ENCODE peak calls at places on chromosomes 16 and 17, in eight cellular contexts. One of them, this sample, is unnamed.

GRCh38 chr17:64063088-64063487 is 42.7 kb upstream of the ICAM2 start:
- DNase-seq in AG09309: no peak
- DNase-seq in progenitor cell of endocrine pancreas: no peak
- DNase-seq in neural progenitor cell: no peak
- DNase-seq in omental fat pad: no peak
- DNase-seq in right atrium auricular region: no peak
- DNase-seq in MM.1S: peak; percentile 63
- DNase-seq in fibroblast of pulmonary artery: no peak
- DNase-seq in this sample: no peak

GRCh38 chr16:89145406-89146161 is 26.0 kb upstream of the CDH15 start:
- DNase-seq in neural progenitor cell: no peak
- DNase-seq in right atrium auricular region: no peak
- DNase-seq in fibroblast of pulmonary artery: no peak
- DNase-seq in MM.1S: no peak
- DNase-seq in AG09309: no peak
- DNase-seq in progenitor cell of endocrine pancreas: no peak
- DNase-seq in omental fat pad: no peak
- DNase-seq in this sample: no peak

GRCh38 chr16:35689764-35690163 is 2230.4 kb downstream of the TP53TG3F start:
- DNase-seq in fibroblast of pulmonary artery: no peak
- DNase-seq in right atrium auricular region: no peak
- DNase-seq in omental fat pad: no peak
- DNase-seq in progenitor cell of endocrine pancreas: no peak
- DNase-seq in neural progenitor cell: no peak
- DNase-seq in AG09309: no peak
- DNase-seq in MM.1S: no peak
- DNase-seq in this sample: no peak

GRCh38 chr17:81930142-81931125 is 2.9 kb upstream of the MAFG start:
- DNase-seq in neural progenitor cell: peak; percentile 33
- DNase-seq in progenitor cell of endocrine pancreas: no peak
- DNase-seq in fibroblast of pulmonary artery: no peak
- DNase-seq in AG09309: no peak
- DNase-seq in MM.1S: no peak
- DNase-seq in omental fat pad: no peak
- DNase-seq in right atrium auricular region: no peak
- DNase-seq in this sample: no peak

GRCh38 chr17:40124279-40125141 is 2.7 kb downstream of the MSL1 start:
- DNase-seq in neural progenitor cell: no peak
- DNase-seq in MM.1S: no peak
- DNase-seq in omental fat pad: no peak
- DNase-seq in progenitor cell of endocrine pancreas: no peak
- DNase-seq in right atrium auricular region: no peak
- DNase-seq in AG09309: no peak
- DNase-seq in fibroblast of pulmonary artery: no peak
- DNase-seq in this sample: no peak

GRCh38 chr17:79834575-79835469 is 4.4 kb downstream of the CBX4 start:
- DNase-seq in fibroblast of pulmonary artery: no peak
- DNase-seq in right atrium auricular region: no peak
- DNase-seq in progenitor cell of endocrine pancreas: no peak
- DNase-seq in neural progenitor cell: peak; percentile 77
- DNase-seq in omental fat pad: no peak
- DNase-seq in AG09309: no peak
- DNase-seq in MM.1S: no peak
- DNase-seq in this sample: no peak

GRCh38 chr17:20987511-20987910 is 55.3 kb downstream of the USP22 start:
- DNase-seq in fibroblast of pulmonary artery: no peak
- DNase-seq in neural progenitor cell: no peak
- DNase-seq in MM.1S: no peak
- DNase-seq in AG09309: no peak
- DNase-seq in progenitor cell of endocrine pancreas: no peak
- DNase-seq in omental fat pad: no peak
- DNase-seq in right atrium auricular region: no peak
- DNase-seq in this sample: no peak

GRCh38 chr16:86718118-86718517 is 139.8 kb downstream of the FOXL1 start:
- DNase-seq in progenitor cell of endocrine pancreas: no peak
- DNase-seq in right atrium auricular region: no peak
- DNase-seq in fibroblast of pulmonary artery: no peak
- DNase-seq in neural progenitor cell: no peak
- DNase-seq in omental fat pad: no peak
- DNase-seq in AG09309: no peak
- DNase-seq in MM.1S: no peak
- DNase-seq in this sample: peak; percentile 66

GRCh38 chr17:9824094-9824493 is 1.6 kb upstream of the GLP2R start:
- DNase-seq in AG09309: no peak
- DNase-seq in progenitor cell of endocrine pancreas: no peak
- DNase-seq in MM.1S: no peak
- DNase-seq in omental fat pad: no peak
- DNase-seq in neural progenitor cell: no peak
- DNase-seq in right atrium auricular region: no peak
- DNase-seq in fibroblast of pulmonary artery: no peak
- DNase-seq in this sample: no peak

GRCh38 chr16:19969284-19969683 is 84.6 kb upstream of the GPRC5B start:
- DNase-seq in MM.1S: no peak
- DNase-seq in fibroblast of pulmonary artery: no peak
- DNase-seq in AG09309: no peak
- DNase-seq in right atrium auricular region: no peak
- DNase-seq in neural progenitor cell: no peak
- DNase-seq in progenitor cell of endocrine pancreas: no peak
- DNase-seq in omental fat pad: no peak
- DNase-seq in this sample: no peak

GRCh38 chr17:39736319-39737165 is 1.2 kb upstream of the GRB7 start:
- DNase-seq in neural progenitor cell: no peak
- DNase-seq in AG09309: no peak
- DNase-seq in progenitor cell of endocrine pancreas: no peak
- DNase-seq in right atrium auricular region: no peak
- DNase-seq in MM.1S: no peak
- DNase-seq in omental fat pad: no peak
- DNase-seq in fibroblast of pulmonary artery: no peak
- DNase-seq in this sample: peak; percentile 42

GRCh38 chr17:68197091-68197996 is 50.5 kb upstream of the AMZ2 start:
- DNase-seq in MM.1S: no peak
- DNase-seq in AG09309: no peak
- DNase-seq in fibroblast of pulmonary artery: no peak
- DNase-seq in neural progenitor cell: peak; percentile 74
- DNase-seq in right atrium auricular region: no peak
- DNase-seq in progenitor cell of endocrine pancreas: no peak
- DNase-seq in omental fat pad: no peak
- DNase-seq in this sample: no peak

GRCh38 chr17:37726248-37726647 is 18.6 kb downstream of the HNF1B start:
- DNase-seq in omental fat pad: no peak
- DNase-seq in fibroblast of pulmonary artery: no peak
- DNase-seq in neural progenitor cell: no peak
- DNase-seq in MM.1S: no peak
- DNase-seq in right atrium auricular region: no peak
- DNase-seq in progenitor cell of endocrine pancreas: no peak
- DNase-seq in AG09309: no peak
- DNase-seq in this sample: no peak

GRCh38 chr16:31064882-31065461 is 9.1 kb downstream of the ZNF668 start:
- DNase-seq in progenitor cell of endocrine pancreas: no peak
- DNase-seq in fibroblast of pulmonary artery: peak; percentile 90
- DNase-seq in right atrium auricular region: peak; percentile 88
- DNase-seq in omental fat pad: peak; percentile 31
- DNase-seq in neural progenitor cell: peak; percentile 61
- DNase-seq in AG09309: peak; percentile 86
- DNase-seq in MM.1S: no peak
- DNase-seq in this sample: peak; percentile 51

GRCh38 chr16:30740364-30741251 is 7.6 kb upstream of the PHKG2 start:
- DNase-seq in neural progenitor cell: no peak
- DNase-seq in AG09309: peak; percentile 41
- DNase-seq in MM.1S: no peak
- DNase-seq in right atrium auricular region: peak; percentile 90
- DNase-seq in progenitor cell of endocrine pancreas: no peak
- DNase-seq in fibroblast of pulmonary artery: peak; percentile 76
- DNase-seq in omental fat pad: peak; percentile 33
- DNase-seq in this sample: peak; percentile 99

GRCh38 chr16:54080524-54081008 is 206.0 kb downstream of the IRX3 start:
- DNase-seq in omental fat pad: no peak
- DNase-seq in progenitor cell of endocrine pancreas: no peak
- DNase-seq in neural progenitor cell: no peak
- DNase-seq in right atrium auricular region: no peak
- DNase-seq in AG09309: peak; percentile 97
- DNase-seq in MM.1S: no peak
- DNase-seq in fibroblast of pulmonary artery: peak; percentile 92
- DNase-seq in this sample: peak; percentile 99

GRCh38 chr17:27888072-27888471 is 5.1 kb downstream of the LYRM9 start:
- DNase-seq in right atrium auricular region: no peak
- DNase-seq in omental fat pad: no peak
- DNase-seq in progenitor cell of endocrine pancreas: no peak
- DNase-seq in fibroblast of pulmonary artery: no peak
- DNase-seq in MM.1S: no peak
- DNase-seq in AG09309: no peak
- DNase-seq in neural progenitor cell: no peak
- DNase-seq in this sample: no peak

GRCh38 chr16:11312718-11313492 is 31.8 kb upstream of the PRM1 start:
- DNase-seq in omental fat pad: no peak
- DNase-seq in neural progenitor cell: no peak
- DNase-seq in right atrium auricular region: no peak
- DNase-seq in AG09309: peak; percentile 27
- DNase-seq in fibroblast of pulmonary artery: peak; percentile 52
- DNase-seq in progenitor cell of endocrine pancreas: no peak
- DNase-seq in MM.1S: peak; percentile 52
- DNase-seq in this sample: peak; percentile 36

GRCh38 chr17:33292184-33292980 is 713 bp downstream of the ASIC2 start:
- DNase-seq in neural progenitor cell: peak; percentile 79
- DNase-seq in fibroblast of pulmonary artery: peak; percentile 7
- DNase-seq in omental fat pad: no peak
- DNase-seq in progenitor cell of endocrine pancreas: peak; percentile 37
- DNase-seq in AG09309: no peak
- DNase-seq in right atrium auricular region: no peak
- DNase-seq in MM.1S: no peak
- DNase-seq in this sample: no peak
- TF ChIP-seq CTCF in neural progenitor cell: peak; percentile 66
- TF ChIP-seq CTCF in fibroblast of pulmonary artery: no peak
- TF ChIP-seq CTCF in omental fat pad: no peak
- TF ChIP-seq CTCF in progenitor cell of endocrine pancreas: peak; percentile 65
- TF ChIP-seq CTCF in AG09309: no peak
- TF ChIP-seq CTCF in right atrium auricular region: peak; percentile 43
- TF ChIP-seq CTCF in MM.1S: no peak
- TF ChIP-seq CTCF in this sample: peak; percentile 18

GRCh38 chr16:67199808-67200198 is 872 bp downstream of the ELMO3 start:
- DNase-seq in right atrium auricular region: no peak
- DNase-seq in AG09309: no peak
- DNase-seq in progenitor cell of endocrine pancreas: no peak
- DNase-seq in omental fat pad: no peak
- DNase-seq in fibroblast of pulmonary artery: no peak
- DNase-seq in neural progenitor cell: peak; percentile 61
- DNase-seq in MM.1S: no peak
- DNase-seq in this sample: no peak
- TF ChIP-seq CTCF in right atrium auricular region: no peak
- TF ChIP-seq CTCF in AG09309: no peak
- TF ChIP-seq CTCF in progenitor cell of endocrine pancreas: no peak
- TF ChIP-seq CTCF in omental fat pad: no peak
- TF ChIP-seq CTCF in fibroblast of pulmonary artery: no peak
- TF ChIP-seq CTCF in neural progenitor cell: peak; percentile 34
- TF ChIP-seq CTCF in MM.1S: no peak
- TF ChIP-seq CTCF in this sample: no peak

GRCh38 chr17:5661486-5662125 is 77.3 kb upstream of the NLRP1 start:
- DNase-seq in neural progenitor cell: peak; percentile 27
- DNase-seq in progenitor cell of endocrine pancreas: no peak
- DNase-seq in AG09309: no peak
- DNase-seq in fibroblast of pulmonary artery: no peak
- DNase-seq in MM.1S: no peak
- DNase-seq in right atrium auricular region: no peak
- DNase-seq in omental fat pad: no peak
- DNase-seq in this sample: no peak
- TF ChIP-seq CTCF in neural progenitor cell: peak; percentile 34
- TF ChIP-seq CTCF in progenitor cell of endocrine pancreas: no peak
- TF ChIP-seq CTCF in AG09309: no peak
- TF ChIP-seq CTCF in fibroblast of pulmonary artery: no peak
- TF ChIP-seq CTCF in MM.1S: no peak
- TF ChIP-seq CTCF in right atrium auricular region: no peak
- TF ChIP-seq CTCF in omental fat pad: no peak
- TF ChIP-seq CTCF in this sample: no peak

DNA sequence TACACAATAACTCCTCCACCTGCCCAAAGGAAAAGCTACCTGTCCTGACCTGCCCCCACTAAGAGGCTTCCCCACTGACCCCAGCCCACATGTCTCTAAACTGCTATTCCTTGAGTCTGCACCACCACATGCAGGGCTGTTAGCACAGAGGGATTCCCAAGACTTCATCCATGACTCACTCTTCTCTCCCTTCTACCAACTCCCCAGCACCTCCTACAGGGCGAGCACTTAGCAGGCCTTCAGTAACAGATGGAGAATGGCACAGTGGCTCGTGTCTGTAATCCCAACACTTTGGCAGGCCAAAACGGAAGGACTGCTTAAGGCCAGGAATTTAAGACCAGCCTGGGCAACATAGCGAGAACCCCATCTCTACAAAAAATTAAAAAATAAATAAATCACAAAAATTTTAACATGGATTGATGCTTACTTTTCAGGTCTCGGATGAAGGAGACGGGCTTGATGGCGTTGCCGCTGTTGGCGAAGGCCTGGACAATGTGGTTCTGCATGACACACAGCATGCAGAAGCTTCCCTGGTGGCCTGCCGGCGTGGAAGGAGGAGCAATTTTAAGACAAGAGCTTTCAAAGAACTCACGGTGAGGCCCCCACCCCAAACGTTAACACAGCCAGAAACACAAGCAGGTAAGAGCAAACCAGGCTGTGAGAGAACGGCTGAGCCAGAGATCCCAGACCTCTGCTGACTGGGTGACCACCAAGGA is 12.0 kb downstream of the USP36 start:
- DNase-seq in MM.1S: no peak
- DNase-seq in neural progenitor cell: peak; percentile 24
- DNase-seq in progenitor cell of endocrine pancreas: no peak
- DNase-seq in omental fat pad: no peak
- DNase-seq in fibroblast of pulmonary artery: peak; percentile 59
- DNase-seq in AG09309: no peak
- DNase-seq in right atrium auricular region: no peak
- DNase-seq in this sample: peak; percentile 50
- TF ChIP-seq CTCF in MM.1S: peak; percentile 14
- TF ChIP-seq CTCF in neural progenitor cell: peak; percentile 10
- TF ChIP-seq CTCF in progenitor cell of endocrine pancreas: no peak
- TF ChIP-seq CTCF in omental fat pad: no peak
- TF ChIP-seq CTCF in fibroblast of pulmonary artery: peak; percentile 56
- TF ChIP-seq CTCF in AG09309: peak; percentile 68
- TF ChIP-seq CTCF in right atrium auricular region: no peak
- TF ChIP-seq CTCF in this sample: peak; percentile 23

DNA sequence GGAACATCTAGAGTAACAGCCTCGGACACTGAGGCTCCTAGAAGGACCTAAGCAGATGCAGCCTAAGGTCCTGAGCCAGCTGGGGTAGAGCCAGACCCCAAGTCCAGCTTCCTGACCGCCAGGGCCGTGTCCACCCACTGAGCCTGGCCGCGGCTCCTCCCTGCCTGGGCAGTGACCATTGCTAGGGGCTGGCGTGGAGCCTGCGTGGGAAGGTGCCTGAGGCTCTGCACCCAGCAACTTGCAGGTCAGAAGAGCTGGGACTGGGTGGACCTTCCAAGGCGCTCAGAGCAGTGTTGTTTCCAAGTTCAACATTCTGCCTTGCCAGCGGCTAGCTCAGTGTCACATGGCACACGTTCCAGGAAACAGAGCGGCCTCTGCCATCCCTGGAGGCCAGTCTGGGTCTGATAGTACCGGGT is 209.6 kb upstream of the CIBAR2 start:
- DNase-seq in fibroblast of pulmonary artery: peak; percentile 96
- DNase-seq in MM.1S: no peak
- DNase-seq in AG09309: peak; percentile 86
- DNase-seq in neural progenitor cell: no peak
- DNase-seq in right atrium auricular region: peak; percentile 98
- DNase-seq in omental fat pad: peak; percentile 50
- DNase-seq in progenitor cell of endocrine pancreas: no peak
- DNase-seq in this sample: peak; percentile 58
- TF ChIP-seq CTCF in fibroblast of pulmonary artery: no peak
- TF ChIP-seq CTCF in MM.1S: no peak
- TF ChIP-seq CTCF in AG09309: no peak
- TF ChIP-seq CTCF in neural progenitor cell: no peak
- TF ChIP-seq CTCF in right atrium auricular region: no peak
- TF ChIP-seq CTCF in omental fat pad: no peak
- TF ChIP-seq CTCF in progenitor cell of endocrine pancreas: no peak
- TF ChIP-seq CTCF in this sample: no peak